ENCODE peak calls at places on chromosomes 3 and 15, in eight cellular contexts. F is A549, D is tibial nerve, Z is GM06990, S is bronchial epithelial cell, M is lower leg skin, K is heart left ventricle, I is MM.1S. L is an unnamed sample.

GRCh38 chr15:29115093-29115991 is 154.3 kb downstream of the NSMCE3 start:
- DNase-seq in I (no peak), Z (no peak), K (no peak), M (no peak), S (no peak), D (no peak), F (peak), L (no peak)

GRCh38 chr3:32392530-32393302 is 1.1 kb downstream of the CMTM7 start:
- DNase-seq in S (peak), Z (no peak), F (peak), M (peak), I (no peak), D (no peak), K (peak), L (no peak)

GRCh38 chr15:48766196-48766595 is 44.7 kb downstream of the CEP152 start:
- DNase-seq in F (no peak), M (no peak), Z (no peak), K (no peak), I (no peak), D (no peak), S (peak), L (no peak)

GRCh38 chr15:47374222-47374621 is 343.1 kb upstream of the SEMA6D start:
- DNase-seq in D (no peak), M (no peak), Z (no peak), K (no peak), I (no peak), F (no peak), S (peak), L (no peak)

GRCh38 chr3:4271834-4272233 is 31.3 kb upstream of the SETMAR start:
- DNase-seq in Z (no peak), M (no peak), S (peak), K (no peak), I (peak), D (no peak), F (peak), L (no peak)

GRCh38 chr15:78368115-78368514 is 28.0 kb downstream of the CRABP1 start:
- DNase-seq in D (no peak), F (no peak), Z (no peak), K (no peak), S (no peak), I (no peak), M (peak), L (no peak)

GRCh38 chr3:65883614-65884013 is 155.1 kb downstream of the MAGI1 start:
- DNase-seq in I (no peak), M (no peak), D (no peak), F (no peak), S (peak), Z (no peak), K (no peak), L (no peak)

GRCh38 chr3:14525685-14526631 is 14.2 kb downstream of the GRIP2 start:
- DNase-seq in I (no peak), S (peak), Z (no peak), M (no peak), D (no peak), F (no peak), K (no peak), L (no peak)

GRCh38 chr3:34077796-34078195 is 279.4 kb downstream of the PDCD6IP start:
- DNase-seq in D (no peak), I (no peak), F (no peak), Z (no peak), K (no peak), S (no peak), M (no peak), L (no peak)

GRCh38 chr3:43691120-43692002 is 623 bp downstream of the ABHD5 start:
- DNase-seq in S (peak), I (peak), F (peak), K (peak), Z (no peak), D (peak), M (peak), L (no peak)

DNA sequence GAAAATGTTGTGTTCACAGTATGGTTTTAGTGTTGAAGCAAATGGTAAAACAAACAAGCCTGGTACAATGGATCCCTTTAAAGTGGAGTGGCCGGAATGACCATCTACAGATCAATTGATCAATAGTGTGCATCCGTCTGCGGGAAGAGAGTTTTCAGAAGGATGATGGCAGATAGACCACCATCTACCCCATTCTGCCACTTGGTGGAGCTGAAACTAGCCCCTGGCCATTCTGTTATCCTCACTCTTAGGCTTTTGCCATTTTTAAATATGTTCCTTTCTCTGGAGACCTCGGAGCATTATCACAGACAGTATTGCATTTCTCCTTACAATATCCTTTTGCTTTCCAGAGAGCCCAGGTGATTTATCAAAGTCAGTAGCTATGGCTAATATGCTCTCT is 258.9 kb upstream of the CFAP20DC start:
- DNase-seq in F (no peak), S (no peak), K (no peak), M (no peak), I (no peak), D (no peak), Z (no peak), L (no peak)
- TF ChIP-seq CTCF in F (no peak), S (no peak), K (no peak), M (no peak), I (no peak), D (no peak), Z (no peak), L (peak)

GRCh38 chr3:186570096-186570940 is at the start of gene DNAJB11:
- DNase-seq in Z (peak), M (peak), S (peak), I (peak), F (peak), D (peak), K (peak), L (peak)

GRCh38 chr3:186569779-186570095 is 783 bp upstream of the DNAJB11 start:
- DNase-seq in F (no peak), I (no peak), K (no peak), S (no peak), M (no peak), Z (no peak), D (no peak), L (no peak)

GRCh38 chr3:186570941-186571643 is 572 bp downstream of the DNAJB11 start:
- DNase-seq in Z (no peak), D (no peak), I (no peak), K (no peak), M (peak), S (no peak), F (no peak), L (no peak)

GRCh38 chr3:186567072-186567921 is at the start of gene TBCCD1:
- DNase-seq in M (peak), K (peak), D (peak), Z (peak), S (peak), F (peak), I (peak), L (peak)

DNA sequence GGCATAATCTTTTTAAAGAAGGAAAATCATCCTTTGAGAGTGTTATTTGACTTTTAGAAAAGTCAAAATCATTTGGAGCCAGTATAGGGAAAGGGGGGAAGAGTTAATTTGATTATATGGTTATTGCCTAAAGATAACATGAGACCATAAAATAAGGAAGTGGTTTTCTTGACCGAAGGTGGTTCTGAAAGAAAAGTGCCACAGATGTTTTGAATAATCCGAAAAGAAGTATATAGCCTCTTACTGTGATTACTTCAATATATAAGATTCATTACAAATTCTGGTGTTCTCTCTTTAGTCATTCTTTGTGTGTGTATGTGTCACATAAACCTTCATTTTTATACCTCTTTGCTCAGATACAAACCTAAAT is 1.1 kb downstream of the DNAJB11 start:
- DNase-seq in I (no peak), M (no peak), Z (no peak), S (no peak), K (no peak), F (no peak), D (no peak), L (no peak)
- H3K4me3 ChIP-seq in I (peak), M (peak), Z (peak), S (peak), K (no peak), F (peak), D (no peak), L (peak)

GRCh38 chr15:25693321-25694237 is 169.5 kb downstream of the ATP10A start:
- DNase-seq in I (no peak), K (peak), D (no peak), M (peak), S (no peak), F (no peak), Z (no peak), L (no peak)
- TF ChIP-seq CTCF in I (no peak), K (peak), D (peak), M (no peak), S (no peak), F (peak), Z (peak), L (peak)

DNA sequence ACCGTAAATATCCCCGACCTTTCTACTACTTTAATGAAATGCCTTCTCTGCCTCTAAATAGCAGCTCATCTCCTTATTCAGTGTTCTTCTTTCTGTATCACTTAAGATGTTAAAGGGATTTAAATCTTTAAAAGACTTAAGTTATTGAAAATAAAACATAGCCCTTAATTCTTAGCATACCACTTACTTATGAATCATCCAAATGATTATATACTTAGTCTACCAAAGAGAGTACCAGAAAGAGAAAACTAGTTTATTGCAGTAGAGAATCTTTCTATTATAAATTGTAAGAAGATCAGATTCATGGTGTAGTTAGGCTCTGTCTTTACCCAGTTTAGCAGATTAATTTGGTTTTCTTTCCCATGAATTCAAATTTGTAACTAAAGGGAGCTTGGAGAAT is 802.0 kb downstream of the TBL1XR1 start:
- DNase-seq in F (no peak), M (no peak), Z (no peak), I (no peak), K (no peak), S (no peak), D (no peak), L (no peak)
- H3K4me3 ChIP-seq in F (no peak), M (no peak), Z (no peak), I (no peak), K (no peak), S (no peak), D (no peak), L (no peak)

GRCh38 chr15:56739964-56740640 is 6.8 kb upstream of the ZNF280D start:
- DNase-seq in K (no peak), F (no peak), Z (no peak), I (no peak), M (no peak), S (no peak), D (no peak), L (no peak)
- TF ChIP-seq CTCF in K (no peak), F (no peak), Z (peak), I (peak), M (no peak), S (no peak), D (no peak), L (peak)

GRCh38 chr15:99720533-99720932 is 12.7 kb downstream of the LYSMD4 start:
- DNase-seq in K (no peak), S (no peak), M (no peak), I (no peak), D (no peak), F (no peak), Z (no peak), L (no peak)

GRCh38 chr15:99718421-99718820 is 14.8 kb downstream of the LYSMD4 start:
- DNase-seq in I (no peak), M (no peak), Z (no peak), S (no peak), D (no peak), F (no peak), K (no peak), L (no peak)

GRCh38 chr15:99717129-99718024 is 15.9 kb downstream of the LYSMD4 start:
- DNase-seq in I (no peak), D (no peak), F (no peak), M (no peak), K (no peak), S (no peak), Z (no peak), L (no peak)

GRCh38 chr15:99719096-99719541 is 14.1 kb downstream of the LYSMD4 start:
- DNase-seq in Z (peak), M (no peak), S (no peak), F (no peak), D (no peak), K (no peak), I (peak), L (peak)

DNA sequence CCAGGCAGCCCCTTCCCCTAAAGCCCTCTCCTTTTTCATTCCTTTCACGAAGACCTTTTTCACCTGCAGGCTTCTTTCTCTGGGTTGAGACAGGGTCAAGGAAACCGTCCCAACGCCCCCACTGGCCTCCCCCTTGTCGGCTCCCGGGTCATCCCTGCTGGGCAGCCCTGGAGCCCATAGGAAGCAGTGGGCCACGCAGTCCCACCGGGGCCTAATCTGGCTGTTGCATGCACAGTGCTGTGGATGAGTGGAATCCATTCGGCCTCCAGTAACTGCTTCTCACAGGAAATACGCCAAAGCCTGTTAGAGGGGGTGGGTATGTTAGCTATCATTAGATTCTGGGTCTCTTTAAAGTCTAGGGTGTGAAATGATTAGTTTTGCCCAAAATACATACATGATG is 16.7 kb downstream of the LYSMD4 start:
- DNase-seq in K (no peak), I (no peak), D (no peak), S (no peak), M (no peak), F (no peak), Z (no peak), L (no peak)
- H3K4me3 ChIP-seq in K (no peak), I (no peak), D (no peak), S (no peak), M (no peak), F (no peak), Z (no peak), L (no peak)

DNA sequence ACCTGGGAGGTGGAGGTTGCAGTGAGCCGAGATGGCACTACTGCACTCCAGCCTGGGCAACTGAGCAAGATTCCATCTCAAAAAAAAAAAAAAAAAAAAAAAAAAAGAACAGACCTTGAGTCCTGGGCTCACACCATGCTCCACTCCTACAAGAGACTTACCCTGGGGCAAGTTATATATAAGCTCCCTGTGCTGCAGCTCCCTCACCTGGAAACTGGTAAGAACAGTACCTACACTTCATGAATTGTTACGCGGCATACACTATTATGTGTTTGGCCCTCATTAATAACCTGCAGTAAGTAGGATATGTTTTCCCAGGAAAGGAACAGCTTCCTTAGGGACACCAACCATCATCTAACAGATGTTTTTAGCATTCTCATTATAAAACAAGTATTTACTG is 119.6 kb downstream of the FMN1 start:
- DNase-seq in M (no peak), D (no peak), Z (no peak), S (peak), K (no peak), F (no peak), I (peak), L (no peak)
- TF ChIP-seq CTCF in M (no peak), D (no peak), Z (no peak), S (peak), K (no peak), F (no peak), I (peak), L (no peak)

GRCh38 chr3:141388823-141389617 is 20.7 kb downstream of the ZBTB38 start:
- DNase-seq in K (no peak), S (no peak), D (no peak), I (peak), F (no peak), M (no peak), Z (no peak), L (no peak)
- H3K4me3 ChIP-seq in K (no peak), S (peak), D (no peak), I (peak), F (no peak), M (no peak), Z (peak), L (peak)

L was measured in GM12864.